ENCODE peak calls at places on chromosomes 3 and 15, in seven cellular contexts. O is hepatocyte, T is PC-3, Z is PC-9, L is GM23338, E is HCT116, N is MM.1S. I is an unnamed sample. For H3K9me2, the result is how much of the 10 kb centered on the place peaks cover.

GRCh38 chr15:43828061-43828657 is 1.4 kb downstream of the WDR76 start:
- DNase-seq in O (no peak), T (peak), Z (no peak), L (no peak), E (no peak), N (peak), I (peak)

GRCh38 chr15:80246425-80246894 is 5.6 kb downstream of the CTXND1 start:
- DNase-seq in O (peak), T (no peak), Z (no peak), L (no peak), E (no peak), N (no peak), I (no peak)

GRCh38 chr3:27293954-27294353 is 75.2 kb downstream of the NEK10 start:
- DNase-seq in O (no peak), T (peak), Z (no peak), L (no peak), E (no peak), N (no peak), I (no peak)

GRCh38 chr3:159077860-159078259 is 276.0 kb downstream of the MFSD1 start:
- DNase-seq in O (no peak), T (peak), Z (no peak), L (no peak), E (no peak), N (no peak), I (peak)

GRCh38 chr15:31390029-31390428 is 63.4 kb downstream of the KLF13 start:
- DNase-seq in O (no peak), T (no peak), Z (no peak), L (no peak), E (no peak), N (no peak), I (no peak)

GRCh38 chr3:129276385-129276784 is 2.3 kb upstream of the HMCES start:
- DNase-seq in O (no peak), T (no peak), Z (no peak), L (no peak), E (no peak), N (peak), I (no peak)

GRCh38 chr3:113834983-113835382 is 3.6 kb upstream of the GRAMD1C start:
- DNase-seq in O (no peak), T (peak), Z (peak), L (no peak), E (no peak), N (no peak), I (no peak)

GRCh38 chr15:58228708-58229107 is 90.5 kb downstream of the AQP9 start:
- DNase-seq in O (peak), T (no peak), Z (no peak), L (peak), E (no peak), N (no peak), I (peak)

GRCh38 chr15:51931638-51932037 is 39.9 kb downstream of the LEO1 start:
- DNase-seq in O (no peak), T (peak), Z (no peak), L (no peak), E (no peak), N (no peak), I (peak)

GRCh38 chr3:162353414-162353813 is 856.8 kb downstream of the OTOL1 start:
- DNase-seq in O (no peak), T (no peak), Z (no peak), L (no peak), E (no peak), N (no peak), I (no peak)

GRCh38 chr15:33612721-33613304 is 302.0 kb downstream of the RYR3 start:
- DNase-seq in O (no peak), T (no peak), Z (no peak), L (peak), E (no peak), N (no peak), I (peak)

GRCh38 chr3:50390523-50391177 is 31.3 kb upstream of the TMEM115 start:
- DNase-seq in O (peak), T (no peak), Z (no peak), L (no peak), E (no peak), N (no peak), I (no peak)

GRCh38 chr3:135097276-135097946 is 302.4 kb downstream of the EPHB1 start:
- DNase-seq in O (no peak), T (no peak), Z (no peak), L (no peak), E (no peak), N (no peak), I (no peak)

GRCh38 chr3:75262661-75263060 is 401.5 kb upstream of the FRG2C start:
- DNase-seq in O (no peak), T (no peak), Z (no peak), L (no peak), E (no peak), N (no peak), I (no peak)

GRCh38 chr15:42627485-42627884 is 52.1 kb downstream of the STARD9 start:
- DNase-seq in O (no peak), T (no peak), Z (no peak), L (no peak), E (no peak), N (no peak), I (no peak)

GRCh38 chr3:99577160-99577559 is 61.2 kb upstream of the COL8A1 start:
- DNase-seq in O (no peak), T (no peak), Z (no peak), L (no peak), E (no peak), N (no peak), I (no peak)

GRCh38 chr3:194686816-194687637 is 1.3 kb downstream of the FAM43A start:
- DNase-seq in O (peak), T (peak), Z (no peak), L (peak), E (no peak), N (peak), I (peak)

GRCh38 chr3:159669753-159670152 is 318.9 kb upstream of the IL12A start:
- DNase-seq in O (peak), T (no peak), Z (no peak), L (no peak), E (no peak), N (no peak), I (no peak)

GRCh38 chr3:126130081-126130855 is 46.3 kb upstream of the SLC41A3 start:
- DNase-seq in O (no peak), T (peak), Z (peak), L (no peak), E (no peak), N (no peak), I (no peak)

GRCh38 chr15:93265046-93265658 is 176.1 kb upstream of the RGMA start:
- DNase-seq in O (peak), T (no peak), Z (no peak), L (no peak), E (no peak), N (no peak), I (no peak)

GRCh38 chr3:17515445-17516227 is 226.8 kb downstream of the TBC1D5 start:
- DNase-seq in O (no peak), T (no peak), Z (peak), L (no peak), E (no peak), N (no peak), I (no peak)

GRCh38 chr3:100737334-100737733 is 28.0 kb downstream of the TFG start:
- DNase-seq in O (peak), T (peak), Z (no peak), L (peak), E (no peak), N (peak), I (peak)

GRCh38 chr15:77584201-77584600 is 48.5 kb downstream of the LINGO1 start:
- DNase-seq in O (peak), T (no peak), Z (no peak), L (peak), E (no peak), N (no peak), I (no peak)

GRCh38 chr3:162799910-162800309 is 1303.3 kb downstream of the OTOL1 start:
- DNase-seq in O (no peak), T (peak), Z (no peak), L (peak), E (no peak), N (no peak), I (peak)

GRCh38 chr3:45084820-45085816 is 59.0 kb downstream of the CLEC3B start:
- DNase-seq in O (peak), T (peak), Z (peak), L (no peak), E (no peak), N (no peak), I (peak)

GRCh38 chr3:23749589-23749988 is 56.2 kb upstream of the UBE2E1 start:
- DNase-seq in O (no peak), T (no peak), Z (no peak), L (no peak), E (no peak), N (no peak), I (no peak)

GRCh38 chr3:36060950-36061349 is 319.4 kb upstream of the STAC start:
- DNase-seq in O (no peak), T (peak), Z (no peak), L (no peak), E (no peak), N (no peak), I (peak)

GRCh38 chr15:33766329-33766728 is 202.0 kb upstream of the CHRM5 start:
- DNase-seq in O (no peak), T (peak), Z (no peak), L (no peak), E (no peak), N (no peak), I (peak)

GRCh38 chr3:127524300-127524896 is 66.1 kb downstream of the TPRA1 start:
- DNase-seq in O (no peak), T (no peak), Z (no peak), L (peak), E (no peak), N (no peak), I (no peak)

GRCh38 chr15:33215941-33216872 is 21.7 kb upstream of the FMN1 start:
- DNase-seq in O (peak), T (peak), Z (peak), L (peak), E (no peak), N (peak), I (peak)

GRCh38 chr3:195286115-195286872 is 15.3 kb upstream of the XXYLT1 start:
- DNase-seq in O (no peak), T (peak), Z (peak), L (no peak), E (no peak), N (no peak), I (peak)

GRCh38 chr3:14991148-14991742 is 43.9 kb downstream of the NR2C2 start:
- DNase-seq in O (no peak), T (no peak), Z (no peak), L (no peak), E (no peak), N (no peak), I (no peak)

GRCh38 chr3:72571052-72571451 is 277.2 kb downstream of the SHQ1 start:
- DNase-seq in O (no peak), T (no peak), Z (no peak), L (no peak), E (no peak), N (no peak), I (no peak)

GRCh38 chr3:72158639-72159005 is 373.7 kb upstream of the PROK2 start:
- DNase-seq in O (no peak), T (no peak), Z (no peak), L (no peak), E (no peak), N (no peak), I (no peak)

GRCh38 chr3:189123595-189124387 is 48.0 kb upstream of the TPRG1 start:
- DNase-seq in O (no peak), T (no peak), Z (no peak), L (no peak), E (no peak), N (no peak), I (no peak)

GRCh38 chr15:44537728-44538240 is 837 bp downstream of the EIF3J start:
- DNase-seq in O (peak), T (peak), Z (no peak), L (peak), E (no peak), N (no peak), I (no peak)

GRCh38 chr3:27659279-27660021 is 62.7 kb downstream of the EOMES start:
- DNase-seq in O (peak), T (peak), Z (no peak), L (peak), E (peak), N (peak), I (peak)

GRCh38 chr15:49215768-49216739 is 46.0 kb downstream of the GALK2 start:
- DNase-seq in O (no peak), T (peak), Z (no peak), L (peak), E (peak), N (no peak), I (no peak)

GRCh38 chr3:31142139-31142538 is 247.7 kb upstream of the GADL1 start:
- DNase-seq in O (no peak), T (peak), Z (no peak), L (peak), E (no peak), N (no peak), I (no peak)

GRCh38 chr15:61141497-61142125 is 87.5 kb downstream of the RORA start:
- DNase-seq in O (peak), T (no peak), Z (no peak), L (peak), E (no peak), N (no peak), I (no peak)
- H3K9me2 ChIP-seq in O (under half), T (under half), Z (under half), L (under half), E (under half), N (under half), I (under half)

GRCh38 chr15:73052679-73053397 is 575 bp downstream of the NEO1 start:
- DNase-seq in O (peak), T (no peak), Z (no peak), L (peak), E (peak), N (peak), I (peak)

GRCh38 chr15:73051402-73051810 is 857 bp upstream of the NEO1 start:
- DNase-seq in O (no peak), T (peak), Z (no peak), L (no peak), E (no peak), N (no peak), I (no peak)

GRCh38 chr15:73050561-73051297 is 1.5 kb upstream of the NEO1 start:
- DNase-seq in O (no peak), T (no peak), Z (no peak), L (no peak), E (no peak), N (no peak), I (no peak)

GRCh38 chr15:73053398-73053723 is 1.1 kb downstream of the NEO1 start:
- DNase-seq in O (no peak), T (no peak), Z (no peak), L (peak), E (no peak), N (peak), I (no peak)

GRCh38 chr15:73051811-73052678 is at the start of gene NEO1:
- DNase-seq in O (peak), T (peak), Z (no peak), L (peak), E (peak), N (peak), I (peak)
- TF ChIP-seq EZH2 in O (no peak), T (no peak), Z (no peak), L (no peak), E (no peak), N (no peak), I (no peak)

GRCh38 chr15:69140306-69140705 is 20.1 kb upstream of the GLCE start:
- DNase-seq in O (no peak), T (no peak), Z (no peak), L (no peak), E (no peak), N (no peak), I (no peak)
- H3K9me2 ChIP-seq in O (under half), T (under half), Z (under half), L (under half), E (under half), N (under half), I (under half)

DNA sequence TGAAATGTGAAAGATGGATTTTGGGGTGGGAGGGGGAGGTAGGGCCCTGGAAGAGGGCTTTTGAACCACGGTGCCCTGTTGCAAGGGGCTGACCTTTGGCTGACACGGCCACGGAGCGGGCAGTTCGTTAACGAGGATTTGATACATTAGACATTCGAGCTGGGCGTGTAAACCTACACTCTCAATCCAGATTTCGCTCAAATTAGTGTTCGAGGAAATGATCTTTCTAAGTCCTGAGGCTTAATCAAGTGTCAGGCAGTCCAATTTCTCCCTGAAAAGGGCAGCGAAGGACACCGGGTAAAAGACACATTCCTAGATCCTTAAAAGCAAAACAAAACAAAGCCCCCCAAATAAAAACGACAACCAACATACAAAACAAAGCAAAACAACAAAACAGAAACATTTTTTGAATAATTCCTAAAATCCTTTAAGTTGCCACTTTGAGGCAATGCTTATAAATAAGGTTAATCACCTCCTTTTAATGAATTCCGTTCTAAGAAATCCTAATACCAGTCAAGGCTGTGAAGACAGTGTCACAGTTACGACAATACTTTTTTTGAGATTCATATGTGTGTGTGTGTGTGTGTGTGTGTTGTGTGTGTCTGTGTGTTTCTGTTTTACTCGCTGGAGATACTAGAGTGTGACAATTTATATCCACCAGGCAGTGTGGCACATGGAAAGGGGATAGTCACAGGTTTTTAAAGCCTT is 13.2 kb downstream of the ZIC1 start:
- DNase-seq in O (no peak), T (no peak), Z (no peak), L (no peak), E (no peak), N (no peak), I (no peak)
- TF ChIP-seq EZH2 in O (no peak), T (no peak), Z (no peak), L (peak), E (no peak), N (no peak), I (no peak)

I was measured in GM23248.